ENCODE peak calls at places on chromosomes 13 and 19, in eight cellular contexts. Y, Z, F, P, B, U, R and M are unnamed samples.
A peak's percentile ranks its signal among the peaks of the same experiment; 100 is the strongest.

GRCh38 chr13:44231786-44232516 is 141.7 kb upstream of the SERP2 start:
- DNase-seq in R (peak; percentile 90), B (peak; percentile 49), Y (peak; percentile 80), P (peak; percentile 98), Z (no peak), U (peak; percentile 95), F (peak; percentile 96), M (no peak)

GRCh38 chr13:83184819-83185218 is 697.5 kb downstream of the SLITRK1 start:
- DNase-seq in U (peak; percentile 29), P (peak; percentile 8), Z (no peak), Y (no peak), B (no peak), R (peak; percentile 70), F (peak; percentile 79), M (no peak)

GRCh38 chr13:47215741-47216140 is 318.9 kb upstream of the HTR2A start:
- DNase-seq in B (no peak), P (peak; percentile 94), Z (no peak), U (peak; percentile 96), R (peak; percentile 88), Y (no peak), F (peak; percentile 87), M (peak; percentile 11)

GRCh38 chr13:30666113-30666512 is 48.4 kb downstream of the USPL1 start:
- DNase-seq in B (no peak), Y (no peak), F (no peak), Z (no peak), R (no peak), P (no peak), U (no peak), M (no peak)

GRCh38 chr13:110467516-110467915 is 94.0 kb downstream of the RAB20 start:
- DNase-seq in P (no peak), F (no peak), Y (no peak), B (no peak), U (no peak), Z (no peak), R (no peak), M (no peak)

GRCh38 chr13:45989607-45990006 is 62.9 kb downstream of the ZC3H13 start:
- DNase-seq in U (peak; percentile 65), Y (no peak), Z (no peak), R (peak; percentile 86), F (peak; percentile 86), B (no peak), P (peak; percentile 81), M (no peak)

GRCh38 chr13:78317030-78317429 is 286.3 kb downstream of the POU4F1 start:
- DNase-seq in F (no peak), R (no peak), Z (no peak), B (no peak), U (no peak), P (no peak), Y (no peak), M (no peak)

GRCh38 chr13:70798385-70798784 is 690.1 kb upstream of the KLHL1 start:
- DNase-seq in F (no peak), Y (no peak), U (no peak), B (no peak), Z (no peak), P (no peak), R (no peak), M (no peak)

GRCh38 chr19:13905634-13906524 is at the start of the genes BRME1 and CC2D1A:
- DNase-seq in Z (peak; percentile 96), Y (peak; percentile 98), R (peak; percentile 95), P (peak; percentile 78), F (peak; percentile 75), U (peak; percentile 74), B (peak; percentile 80), M (peak; percentile 93)

GRCh38 chr19:13909430-13909829 is 3.4 kb downstream of the CC2D1A start:
- DNase-seq in B (no peak), Y (no peak), F (no peak), Z (no peak), P (no peak), R (no peak), U (no peak), M (no peak)

GRCh38 chr19:13906525-13906904 is 514 bp downstream of the CC2D1A start:
- DNase-seq in R (peak; percentile 38), U (no peak), F (no peak), P (no peak), Y (peak; percentile 72), Z (no peak), B (no peak), M (no peak)

GRCh38 chr19:13908674-13909073 is 2.7 kb downstream of the CC2D1A start:
- DNase-seq in P (no peak), F (no peak), B (no peak), U (no peak), Y (no peak), R (no peak), Z (no peak), M (no peak)

DNA sequence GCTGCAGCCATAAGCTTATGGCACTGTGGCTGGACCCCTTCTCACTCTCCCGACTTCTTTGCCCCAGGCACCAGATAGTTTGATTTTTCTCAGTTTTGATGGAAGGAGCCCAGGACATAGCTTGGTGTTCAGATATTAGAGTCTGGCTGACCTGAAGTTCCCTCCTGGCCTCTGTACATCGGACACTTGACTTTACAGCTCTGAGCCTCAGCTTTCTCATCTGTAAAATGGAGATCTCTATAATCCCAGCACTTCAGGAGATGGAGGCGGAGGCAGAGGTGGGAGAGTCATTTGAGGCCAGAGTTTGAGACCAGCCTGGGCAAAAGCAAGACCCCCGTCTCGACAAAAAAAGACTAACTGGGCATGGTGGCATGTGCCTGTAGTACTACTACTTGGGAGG is 909 bp downstream of the CC2D1A start:
- DNase-seq in Z (no peak), U (no peak), B (no peak), P (no peak), Y (no peak), F (no peak), R (no peak), M (no peak)
- TF ChIP-seq CTCF in Z (no peak), U (no peak), B (no peak), P (no peak), Y (no peak), F (no peak), R (no peak), M (no peak)

DNA sequence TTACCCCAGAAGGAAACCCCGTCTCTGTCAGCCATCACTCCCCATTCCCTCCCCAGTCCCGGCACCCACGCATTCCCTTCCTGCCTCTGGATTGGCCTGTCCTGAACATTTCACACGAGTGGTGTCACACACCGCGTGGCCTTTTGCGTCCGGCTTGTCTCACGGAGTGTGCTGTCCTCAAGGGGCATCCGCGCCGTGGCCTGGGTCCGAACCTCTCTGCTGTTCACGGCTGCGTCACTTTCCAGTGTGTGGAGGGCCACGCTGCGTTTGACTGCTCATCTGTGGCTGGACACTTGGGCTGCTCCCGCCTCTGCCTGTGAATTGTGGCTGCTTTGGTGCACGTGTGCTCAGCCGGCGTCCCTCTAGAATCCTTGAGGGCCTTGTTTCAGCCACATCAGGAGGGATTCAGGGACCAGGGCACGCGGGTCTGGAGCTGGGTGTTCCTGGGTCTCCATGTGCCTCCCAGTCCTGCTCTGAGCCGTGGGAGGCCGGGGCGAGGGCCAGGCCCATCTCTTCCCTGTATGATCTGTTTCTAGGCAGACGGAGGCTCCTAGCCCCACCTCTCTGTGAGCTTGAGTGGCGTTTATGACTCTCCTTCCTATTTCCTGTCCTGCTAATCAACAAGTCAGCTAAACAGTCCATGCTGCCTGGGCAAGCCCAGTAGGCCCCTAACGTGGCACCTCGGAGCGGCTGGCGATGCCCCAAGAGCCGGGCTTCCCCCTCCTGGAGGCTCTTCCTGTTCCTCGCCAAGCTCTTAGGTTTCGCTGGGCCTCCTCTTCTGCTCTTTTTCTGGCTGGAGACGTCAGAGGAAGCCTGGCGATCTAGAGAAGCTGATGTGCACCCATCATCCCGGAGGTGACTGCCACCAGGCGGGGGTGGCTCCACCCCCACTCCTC is 8.1 kb downstream of the STK11 start:
- DNase-seq in U (peak; percentile 78), R (peak; percentile 89), B (no peak), Y (peak; percentile 61), F (peak; percentile 58), Z (peak; percentile 81), P (peak; percentile 54), M (peak; percentile 27)
- TF ChIP-seq CTCF in U (no peak), R (no peak), B (no peak), Y (no peak), F (no peak), Z (no peak), P (no peak), M (no peak)

GRCh38 chr13:96966415-96967102 is 27.7 kb downstream of the OXGR1 start:
- DNase-seq in F (no peak), R (no peak), Y (no peak), Z (no peak), P (no peak), B (no peak), U (no peak), M (no peak)

GRCh38 chr13:96960379-96960778 is 33.9 kb downstream of the OXGR1 start:
- DNase-seq in R (no peak), U (no peak), B (no peak), Y (no peak), F (no peak), Z (no peak), P (no peak), M (no peak)

GRCh38 chr13:96968027-96968426 is 26.2 kb downstream of the OXGR1 start:
- DNase-seq in U (no peak), P (no peak), Z (no peak), Y (no peak), B (no peak), R (peak; percentile 4), F (no peak), M (no peak)

GRCh38 chr13:96967248-96967745 is 27.0 kb downstream of the OXGR1 start:
- DNase-seq in U (no peak), P (no peak), B (no peak), R (no peak), F (no peak), Z (no peak), Y (no peak), M (no peak)

GRCh38 chr13:96963786-96964475 is 30.3 kb downstream of the OXGR1 start:
- DNase-seq in R (no peak), Y (no peak), U (no peak), P (no peak), Z (no peak), F (no peak), B (no peak), M (no peak)
- TF ChIP-seq CTCF in R (no peak), Y (no peak), U (no peak), P (no peak), Z (no peak), F (no peak), B (no peak), M (no peak)

GRCh38 chr19:21680026-21680425 is 87.4 kb downstream of the ZNF100 start:
- DNase-seq in Z (no peak), P (no peak), U (no peak), R (no peak), B (no peak), F (no peak), Y (no peak), M (no peak)

GRCh38 chr19:21680679-21681078 is 86.7 kb downstream of the ZNF100 start:
- DNase-seq in R (no peak), Z (no peak), P (no peak), F (no peak), U (no peak), Y (no peak), B (no peak), M (no peak)

DNA sequence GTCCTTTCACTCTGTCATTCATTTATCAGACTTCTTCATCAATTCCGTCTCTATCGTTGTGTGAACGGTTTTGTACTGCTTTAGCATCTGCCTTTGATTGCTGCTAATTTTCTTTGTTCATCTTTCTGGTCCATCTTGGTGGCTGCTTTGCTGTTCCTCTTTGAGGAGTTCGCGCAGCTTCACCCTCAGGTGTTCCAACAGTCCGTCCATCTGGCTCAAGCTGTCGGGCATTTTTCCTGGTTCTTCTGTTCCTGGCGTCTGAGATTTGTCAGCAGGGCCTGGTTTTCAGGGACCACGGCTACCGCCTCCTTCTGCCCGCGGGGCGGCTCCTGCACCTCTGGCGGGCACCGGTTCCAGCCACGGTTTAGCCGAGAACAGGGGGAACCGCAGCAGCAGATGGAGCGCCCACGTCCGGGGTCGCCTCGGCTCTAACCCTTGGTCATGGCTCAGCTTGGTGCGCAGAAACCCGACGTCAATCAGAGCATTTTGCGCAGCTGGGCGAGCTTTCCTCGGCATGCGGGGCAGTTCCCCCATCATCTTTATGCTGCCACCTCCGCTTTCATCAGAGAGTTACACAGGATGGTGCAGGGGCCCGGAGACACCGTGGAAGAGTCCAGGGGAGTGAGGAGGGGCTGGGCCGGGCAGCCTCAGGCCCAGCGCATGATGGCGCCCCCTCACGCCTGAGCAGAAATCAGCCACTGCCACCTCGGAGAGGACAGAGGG is 89.5 kb downstream of the ZNF100 start:
- DNase-seq in F (no peak), Y (no peak), U (no peak), P (no peak), R (no peak), B (no peak), Z (peak; percentile 41), M (no peak)
- TF ChIP-seq CTCF in F (no peak), Y (no peak), U (no peak), P (no peak), R (no peak), B (no peak), Z (peak; percentile 27), M (no peak)